ENCODE peak calls at places on chromosomes 11 and 22, in eight cellular contexts. B is transverse colon, L is uterus, Q is sigmoid colon, W is tibial nerve, E is A549, V is breast epithelium, A is IMR-90. J is an unnamed sample.

GRCh38 chr11:93253111-93253510 is 55.3 kb upstream of the SLC36A4 start:
- DNase-seq in B (no peak), L (no peak), Q (no peak), W (no peak), E (no peak), V (no peak), A (no peak), J (no peak)

GRCh38 chr11:113077379-113077778 is 116.2 kb downstream of the NCAM1 start:
- DNase-seq in B (no peak), L (no peak), Q (no peak), W (no peak), E (no peak), V (no peak), A (no peak), J (no peak)

GRCh38 chr11:4713241-4713640 is 8.7 kb downstream of the MMP26 start:
- DNase-seq in B (no peak), L (no peak), Q (no peak), W (no peak), E (no peak), V (no peak), A (peak), J (no peak)

GRCh38 chr11:74926304-74927030 is 22.4 kb downstream of the XRRA1 start:
- DNase-seq in B (no peak), L (no peak), Q (no peak), W (no peak), E (no peak), V (no peak), A (peak), J (no peak)

GRCh38 chr11:15839061-15839460 is 517.3 kb downstream of the SOX6 start:
- DNase-seq in B (no peak), L (no peak), Q (no peak), W (no peak), E (no peak), V (no peak), A (no peak), J (no peak)

GRCh38 chr11:502288-503178 is 4.5 kb downstream of the RNH1 start:
- DNase-seq in B (no peak), L (peak), Q (no peak), W (no peak), E (no peak), V (no peak), A (no peak), J (no peak)

GRCh38 chr22:44639891-44640617 is 62.0 kb upstream of the PRR5 start:
- DNase-seq in B (no peak), L (no peak), Q (no peak), W (no peak), E (no peak), V (no peak), A (no peak), J (no peak)

GRCh38 chr11:2534131-2534956 is 89.5 kb downstream of the KCNQ1 start:
- DNase-seq in B (peak), L (no peak), Q (peak), W (no peak), E (no peak), V (no peak), A (no peak), J (peak)

GRCh38 chr11:68954970-68955958 is 25.5 kb downstream of the MRGPRD start:
- DNase-seq in B (peak), L (peak), Q (peak), W (peak), E (no peak), V (no peak), A (peak), J (no peak)

GRCh38 chr11:72842644-72843330 is 28.6 kb downstream of the ATG16L2 start:
- DNase-seq in B (no peak), L (no peak), Q (no peak), W (no peak), E (no peak), V (no peak), A (no peak), J (no peak)

GRCh38 chr11:102026975-102027374 is 20.3 kb upstream of the CFAP300 start:
- DNase-seq in B (no peak), L (no peak), Q (no peak), W (no peak), E (no peak), V (no peak), A (no peak), J (no peak)

GRCh38 chr11:132983289-132983688 is 549.0 kb downstream of the OPCML start:
- DNase-seq in B (no peak), L (no peak), Q (no peak), W (no peak), E (no peak), V (no peak), A (no peak), J (no peak)

GRCh38 chr11:17314232-17314547 is 37.4 kb upstream of the NCR3LG1 start:
- DNase-seq in B (no peak), L (no peak), Q (no peak), W (no peak), E (no peak), V (no peak), A (peak), J (peak)

GRCh38 chr22:42560781-42561180 is 7.0 kb downstream of the SERHL2 start:
- DNase-seq in B (no peak), L (no peak), Q (no peak), W (no peak), E (no peak), V (no peak), A (no peak), J (no peak)

GRCh38 chr22:42560381-42560780 is 6.6 kb downstream of the SERHL2 start:
- DNase-seq in B (no peak), L (no peak), Q (no peak), W (no peak), E (no peak), V (no peak), A (no peak), J (no peak)

GRCh38 chr22:42562684-42563083 is 8.9 kb downstream of the SERHL2 start:
- DNase-seq in B (no peak), L (no peak), Q (no peak), W (no peak), E (no peak), V (no peak), A (no peak), J (no peak)

GRCh38 chr22:42561856-42562255 is 8.1 kb downstream of the SERHL2 start:
- DNase-seq in B (no peak), L (no peak), Q (no peak), W (no peak), E (no peak), V (no peak), A (no peak), J (no peak)

GRCh38 chr22:42562282-42562681 is 8.5 kb downstream of the SERHL2 start:
- DNase-seq in B (no peak), L (no peak), Q (no peak), W (no peak), E (no peak), V (no peak), A (no peak), J (no peak)
- TF ChIP-seq POLR2A in B (no peak), L (no peak), Q (no peak), W (no peak), E (no peak), V (no peak), A (no peak), J (no peak)

GRCh38 chr22:27257987-27258386 is 543.6 kb downstream of the MN1 start:
- DNase-seq in B (no peak), L (no peak), Q (no peak), W (no peak), E (no peak), V (no peak), A (no peak), J (no peak)
- TF ChIP-seq POLR2A in B (no peak), L (no peak), Q (no peak), W (no peak), E (no peak), V (no peak), A (no peak), J (no peak)

GRCh38 chr22:20815477-20816050 is 41.7 kb downstream of the SERPIND1 start:
- DNase-seq in B (no peak), L (no peak), Q (no peak), W (no peak), E (no peak), V (no peak), A (no peak), J (no peak)
- TF ChIP-seq POLR2A in B (no peak), L (no peak), Q (no peak), W (no peak), E (no peak), V (no peak), A (no peak), J (no peak)

DNA sequence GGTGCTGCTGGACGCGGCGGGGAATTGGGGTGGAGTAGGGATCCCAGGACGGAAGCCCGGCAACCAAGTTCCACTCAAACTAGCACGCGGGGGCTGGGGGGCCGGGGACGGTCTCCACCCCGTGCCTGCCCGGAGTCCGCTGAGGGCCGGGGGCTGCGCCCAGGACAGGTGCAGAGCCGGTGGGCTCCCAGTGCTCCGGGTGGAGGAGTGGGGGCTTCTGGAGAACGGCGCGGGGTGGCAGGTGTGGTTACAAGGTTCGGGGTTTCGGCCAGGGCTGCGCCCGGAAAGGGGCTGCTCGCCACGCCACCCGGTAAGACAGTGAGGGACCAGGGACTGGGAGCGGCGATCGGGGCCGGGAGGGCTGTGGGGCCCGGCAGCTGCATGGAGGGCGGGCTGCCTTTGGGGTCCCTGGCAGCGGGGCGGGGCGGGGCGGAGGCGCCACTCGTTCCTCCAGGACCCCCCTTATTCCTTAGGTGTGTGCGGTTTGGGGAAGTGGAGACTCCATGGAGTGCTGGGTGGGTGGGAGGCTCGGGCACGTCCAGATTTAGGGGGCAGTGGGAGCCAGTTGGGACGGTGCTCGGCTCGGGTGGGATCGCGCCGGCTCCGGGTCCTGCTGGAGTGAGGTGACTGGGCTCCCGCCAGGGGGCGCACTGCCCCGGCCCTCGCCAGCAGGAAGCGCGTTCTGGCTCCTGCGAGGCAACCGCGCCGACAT is 767 bp downstream of the TSPAN18 start:
- DNase-seq in B (peak), L (peak), Q (peak), W (peak), E (peak), V (peak), A (peak), J (peak)
- TF ChIP-seq POLR2A in B (no peak), L (peak), Q (no peak), W (no peak), E (no peak), V (no peak), A (no peak), J (no peak)

DNA sequence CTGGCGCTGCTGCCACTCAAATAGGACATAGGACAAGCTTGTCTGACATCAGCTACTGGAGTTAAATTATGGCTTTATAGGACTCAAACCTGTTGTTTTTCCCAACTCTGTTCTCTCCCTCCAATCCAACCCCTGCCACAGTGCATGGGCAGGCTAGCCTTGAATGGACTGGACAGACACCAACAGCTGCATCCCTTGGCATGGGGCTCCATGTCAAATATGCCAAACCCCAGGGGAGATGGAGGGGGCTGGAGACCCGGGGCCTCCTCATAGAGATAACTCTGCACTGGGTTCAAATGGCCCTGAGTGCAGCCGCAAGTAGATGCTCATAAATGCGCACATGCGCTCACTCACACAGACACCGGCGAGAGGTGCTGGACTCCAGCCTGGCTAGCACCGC is 28.9 kb downstream of the CD5 start:
- DNase-seq in B (no peak), L (no peak), Q (no peak), W (no peak), E (no peak), V (no peak), A (no peak), J (no peak)
- TF ChIP-seq POLR2A in B (no peak), L (no peak), Q (no peak), W (no peak), E (no peak), V (no peak), A (no peak), J (no peak)

J was measured in H54.